ENCODE peak calls at places on chromosomes 12 and 14, in ten cellular contexts. One of them, this sample, is unnamed.

GRCh38 chr12:105253882-105254513 is 18.0 kb upstream of the APPL2 start:
- DNase-seq in foreskin keratinocyte: peak; percentile 71
- DNase-seq in A172: peak; percentile 80
- DNase-seq in CD8-positive, alpha-beta T cell: no peak
- DNase-seq in RPMI7951: peak; percentile 87
- DNase-seq in MV-4-11: no peak
- DNase-seq in IMR-90: peak; percentile 73
- DNase-seq in NCI-H774: no peak
- DNase-seq in astrocyte of the hippocampus: peak; percentile 60
- DNase-seq in cardiac fibroblast: peak; percentile 62
- DNase-seq in this sample: no peak

GRCh38 chr14:73714656-73715081 is 485 bp upstream of the PNMA1 start:
- DNase-seq in foreskin keratinocyte: no peak
- DNase-seq in A172: no peak
- DNase-seq in CD8-positive, alpha-beta T cell: no peak
- DNase-seq in RPMI7951: peak; percentile 29
- DNase-seq in MV-4-11: no peak
- DNase-seq in IMR-90: peak; percentile 42
- DNase-seq in NCI-H774: no peak
- DNase-seq in astrocyte of the hippocampus: no peak
- DNase-seq in cardiac fibroblast: no peak
- DNase-seq in this sample: no peak

GRCh38 chr12:40228727-40229126 is 3.9 kb downstream of the LRRK2 start:
- DNase-seq in foreskin keratinocyte: no peak
- DNase-seq in A172: no peak
- DNase-seq in CD8-positive, alpha-beta T cell: no peak
- DNase-seq in RPMI7951: no peak
- DNase-seq in MV-4-11: no peak
- DNase-seq in IMR-90: no peak
- DNase-seq in NCI-H774: no peak
- DNase-seq in astrocyte of the hippocampus: no peak
- DNase-seq in cardiac fibroblast: no peak
- DNase-seq in this sample: no peak

GRCh38 chr12:104006929-104007328 is 41.3 kb downstream of the TDG start:
- DNase-seq in foreskin keratinocyte: peak; percentile 46
- DNase-seq in A172: peak; percentile 44
- DNase-seq in CD8-positive, alpha-beta T cell: no peak
- DNase-seq in RPMI7951: peak; percentile 37
- DNase-seq in MV-4-11: no peak
- DNase-seq in IMR-90: peak; percentile 85
- DNase-seq in NCI-H774: no peak
- DNase-seq in astrocyte of the hippocampus: peak; percentile 61
- DNase-seq in cardiac fibroblast: peak; percentile 63
- DNase-seq in this sample: no peak

GRCh38 chr12:19553177-19553576 is 113.9 kb downstream of the AEBP2 start:
- DNase-seq in foreskin keratinocyte: no peak
- DNase-seq in A172: no peak
- DNase-seq in CD8-positive, alpha-beta T cell: no peak
- DNase-seq in RPMI7951: no peak
- DNase-seq in MV-4-11: no peak
- DNase-seq in IMR-90: no peak
- DNase-seq in NCI-H774: no peak
- DNase-seq in astrocyte of the hippocampus: peak; percentile 41
- DNase-seq in cardiac fibroblast: peak; percentile 37
- DNase-seq in this sample: no peak

GRCh38 chr12:106107566-106107965 is 31.2 kb downstream of the NUAK1 start:
- DNase-seq in foreskin keratinocyte: peak; percentile 54
- DNase-seq in A172: peak; percentile 62
- DNase-seq in CD8-positive, alpha-beta T cell: no peak
- DNase-seq in RPMI7951: peak; percentile 26
- DNase-seq in MV-4-11: no peak
- DNase-seq in IMR-90: peak; percentile 68
- DNase-seq in NCI-H774: no peak
- DNase-seq in astrocyte of the hippocampus: peak; percentile 60
- DNase-seq in cardiac fibroblast: peak; percentile 45
- DNase-seq in this sample: no peak

GRCh38 chr14:96592591-96593388 is 90.6 kb downstream of the PAPOLA start:
- DNase-seq in foreskin keratinocyte: no peak
- DNase-seq in A172: no peak
- DNase-seq in CD8-positive, alpha-beta T cell: peak; percentile 47
- DNase-seq in RPMI7951: no peak
- DNase-seq in MV-4-11: peak; percentile 45
- DNase-seq in IMR-90: peak; percentile 17
- DNase-seq in NCI-H774: no peak
- DNase-seq in astrocyte of the hippocampus: peak; percentile 69
- DNase-seq in cardiac fibroblast: peak; percentile 52
- DNase-seq in this sample: peak; percentile 28

GRCh38 chr12:89453579-89453978 is 71.0 kb downstream of the GALNT4 start:
- DNase-seq in foreskin keratinocyte: no peak
- DNase-seq in A172: no peak
- DNase-seq in CD8-positive, alpha-beta T cell: no peak
- DNase-seq in RPMI7951: peak; percentile 50
- DNase-seq in MV-4-11: peak; percentile 14
- DNase-seq in IMR-90: peak; percentile 85
- DNase-seq in NCI-H774: no peak
- DNase-seq in astrocyte of the hippocampus: peak; percentile 43
- DNase-seq in cardiac fibroblast: peak; percentile 87
- DNase-seq in this sample: no peak

GRCh38 chr12:65891987-65892481 is 67.8 kb downstream of the HMGA2 start:
- DNase-seq in foreskin keratinocyte: peak; percentile 93
- DNase-seq in A172: peak; percentile 94
- DNase-seq in CD8-positive, alpha-beta T cell: no peak
- DNase-seq in RPMI7951: peak; percentile 98
- DNase-seq in MV-4-11: no peak
- DNase-seq in IMR-90: peak; percentile 99
- DNase-seq in NCI-H774: no peak
- DNase-seq in astrocyte of the hippocampus: peak; percentile 97
- DNase-seq in cardiac fibroblast: peak; percentile 99
- DNase-seq in this sample: peak; percentile 42

GRCh38 chr12:51632598-51632997 is 41.6 kb downstream of the SCN8A start:
- DNase-seq in foreskin keratinocyte: no peak
- DNase-seq in A172: no peak
- DNase-seq in CD8-positive, alpha-beta T cell: no peak
- DNase-seq in RPMI7951: no peak
- DNase-seq in MV-4-11: no peak
- DNase-seq in IMR-90: no peak
- DNase-seq in NCI-H774: no peak
- DNase-seq in astrocyte of the hippocampus: no peak
- DNase-seq in cardiac fibroblast: no peak
- DNase-seq in this sample: no peak

GRCh38 chr12:182381-182883 is 31.5 kb downstream of the SLC6A12 start:
- DNase-seq in foreskin keratinocyte: peak; percentile 35
- DNase-seq in A172: peak; percentile 73
- DNase-seq in CD8-positive, alpha-beta T cell: no peak
- DNase-seq in RPMI7951: peak; percentile 43
- DNase-seq in MV-4-11: peak; percentile 92
- DNase-seq in IMR-90: peak; percentile 93
- DNase-seq in NCI-H774: no peak
- DNase-seq in astrocyte of the hippocampus: peak; percentile 77
- DNase-seq in cardiac fibroblast: peak; percentile 44
- DNase-seq in this sample: no peak